ENCODE peak calls at places on chromosomes 4 and X, in seven cellular contexts. N is GM12878, D is HepG2, G is HCT116, Y is WTC11, M is K562, Z is H1. R is an unnamed sample.

GRCh38 chrX:120358687-120359086 is 3.2 kb upstream of the ATP1B4 start:
- DNase-seq in M (no peak), G (no peak), N (no peak), Y (no peak), D (no peak), Z (no peak), R (no peak)

GRCh38 chr4:184397516-184398163 is 76.7 kb downstream of the IRF2 start:
- DNase-seq in N (no peak), M (no peak), D (no peak), G (no peak), Y (no peak), Z (no peak), R (no peak)

GRCh38 chr4:2303121-2303685 is 41.3 kb upstream of the MXD4 start:
- DNase-seq in Z (no peak), D (no peak), N (no peak), M (no peak), G (no peak), Y (no peak), R (no peak)

GRCh38 chrX:94361241-94361640 is 687.2 kb downstream of the FAM133A start:
- DNase-seq in Y (no peak), N (no peak), Z (no peak), G (no peak), D (no peak), M (no peak), R (no peak)

GRCh38 chr4:99863804-99864203 is 30.4 kb downstream of the LAMTOR3 start:
- DNase-seq in Z (no peak), G (no peak), N (no peak), D (no peak), M (no peak), Y (no peak), R (no peak)

GRCh38 chr4:128228021-128228571 is 59.5 kb downstream of the PGRMC2 start:
- DNase-seq in Y (no peak), M (no peak), D (no peak), Z (no peak), N (no peak), G (no peak), R (no peak)

GRCh38 chr4:68342139-68342538 is 7.8 kb downstream of the YTHDC1 start:
- DNase-seq in M (no peak), G (no peak), Y (no peak), D (no peak), N (no peak), Z (no peak), R (peak; percentile 5)

GRCh38 chrX:11180571-11180970 is 69.4 kb downstream of the HCCS start:
- DNase-seq in Y (no peak), Z (no peak), G (no peak), M (no peak), D (no peak), N (no peak), R (no peak)

GRCh38 chr4:7909966-7910720 is 29.5 kb downstream of the AFAP1 start:
- DNase-seq in M (no peak), Y (no peak), D (no peak), G (no peak), N (no peak), Z (no peak), R (no peak)

GRCh38 chrX:136577562-136577961 is 45.5 kb downstream of the VGLL1 start:
- DNase-seq in G (peak; percentile 24), D (peak; percentile 1), N (no peak), M (peak; percentile 15), Z (no peak), Y (peak; percentile 63), R (peak; percentile 75)

GRCh38 chr4:3524920-3525319 is 7.3 kb downstream of the LRPAP1 start:
- DNase-seq in M (no peak), Z (no peak), Y (peak; percentile 9), N (no peak), D (no peak), G (no peak), R (no peak)

GRCh38 chrX:68647156-68647957 is at the start of gene STARD8:
- DNase-seq in Y (peak; percentile 54), M (peak; percentile 54), G (peak; percentile 32), D (peak; percentile 2), N (no peak), Z (peak; percentile 19), R (peak; percentile 59)

GRCh38 chrX:78104447-78105176 is 564 bp downstream of the PGK1 start:
- DNase-seq in D (peak; percentile 75), Z (no peak), Y (peak; percentile 17), N (no peak), M (peak; percentile 31), G (no peak), R (peak; percentile 44)

GRCh38 chr4:166535865-166536264 is 662.8 kb downstream of the TLL1 start:
- DNase-seq in N (no peak), G (no peak), Y (no peak), M (no peak), D (no peak), Z (no peak), R (no peak)

GRCh38 chrX:33808636-33809035 is 323.5 kb downstream of the FAM47A start:
- DNase-seq in M (no peak), Y (no peak), D (no peak), G (no peak), Z (no peak), N (no peak), R (no peak)

GRCh38 chrX:154735695-154736393 is 15.0 kb downstream of the GAB3 start:
- DNase-seq in G (no peak), Y (no peak), D (no peak), Z (no peak), N (no peak), M (no peak), R (no peak)

GRCh38 chrX:10079155-10079711 is 77.5 kb upstream of the CLCN4 start:
- DNase-seq in Z (no peak), Y (no peak), G (no peak), N (no peak), M (no peak), D (peak; percentile 20), R (no peak)

GRCh38 chr4:7607156-7607910 is 172.6 kb upstream of the PSAPL1 start:
- DNase-seq in Z (no peak), M (no peak), G (no peak), Y (no peak), N (no peak), D (no peak), R (no peak)

GRCh38 chr4:153402366-153402765 is 57.9 kb downstream of the MND1 start:
- DNase-seq in M (no peak), Y (no peak), G (no peak), D (no peak), Z (no peak), N (no peak), R (no peak)

GRCh38 chr4:151104621-151105020 is 5.2 kb downstream of the RPS3A start:
- DNase-seq in Y (no peak), D (no peak), G (no peak), Z (no peak), M (no peak), N (no peak), R (no peak)

GRCh38 chr4:48173055-48173991 is 39.3 kb upstream of the TXK start:
- DNase-seq in M (peak; percentile 41), Z (no peak), D (no peak), N (peak; percentile 55), Y (no peak), G (peak; percentile 63), R (no peak)
- TF ChIP-seq SP1 in M (no peak), Z (no peak), D (no peak), N (no peak), Y (no peak), G (peak; percentile 28), R (no peak)

GRCh38 chrX:23386726-23387125 is 52.1 kb downstream of the PTCHD1 start:
- DNase-seq in N (no peak), Z (no peak), G (no peak), D (no peak), Y (no peak), M (no peak), R (no peak)
- TF ChIP-seq SP1 in N (no peak), Z (no peak), G (no peak), D (no peak), Y (no peak), M (no peak), R (no peak)

GRCh38 chr4:52841707-52842456 is 20.2 kb upstream of the RASL11B start:
- DNase-seq in Z (no peak), G (no peak), M (no peak), N (no peak), D (no peak), Y (no peak), R (no peak)

GRCh38 chr4:52837716-52838558 is 24.2 kb upstream of the RASL11B start:
- DNase-seq in D (peak; percentile 31), Z (no peak), G (no peak), N (no peak), M (no peak), Y (no peak), R (no peak)

GRCh38 chr4:52836653-52837052 is 25.5 kb upstream of the RASL11B start:
- DNase-seq in Z (no peak), N (no peak), D (no peak), Y (no peak), M (no peak), G (no peak), R (no peak)

GRCh38 chr4:52840531-52841350 is 21.4 kb upstream of the RASL11B start:
- DNase-seq in N (no peak), Z (no peak), M (no peak), Y (no peak), D (no peak), G (no peak), R (no peak)

DNA sequence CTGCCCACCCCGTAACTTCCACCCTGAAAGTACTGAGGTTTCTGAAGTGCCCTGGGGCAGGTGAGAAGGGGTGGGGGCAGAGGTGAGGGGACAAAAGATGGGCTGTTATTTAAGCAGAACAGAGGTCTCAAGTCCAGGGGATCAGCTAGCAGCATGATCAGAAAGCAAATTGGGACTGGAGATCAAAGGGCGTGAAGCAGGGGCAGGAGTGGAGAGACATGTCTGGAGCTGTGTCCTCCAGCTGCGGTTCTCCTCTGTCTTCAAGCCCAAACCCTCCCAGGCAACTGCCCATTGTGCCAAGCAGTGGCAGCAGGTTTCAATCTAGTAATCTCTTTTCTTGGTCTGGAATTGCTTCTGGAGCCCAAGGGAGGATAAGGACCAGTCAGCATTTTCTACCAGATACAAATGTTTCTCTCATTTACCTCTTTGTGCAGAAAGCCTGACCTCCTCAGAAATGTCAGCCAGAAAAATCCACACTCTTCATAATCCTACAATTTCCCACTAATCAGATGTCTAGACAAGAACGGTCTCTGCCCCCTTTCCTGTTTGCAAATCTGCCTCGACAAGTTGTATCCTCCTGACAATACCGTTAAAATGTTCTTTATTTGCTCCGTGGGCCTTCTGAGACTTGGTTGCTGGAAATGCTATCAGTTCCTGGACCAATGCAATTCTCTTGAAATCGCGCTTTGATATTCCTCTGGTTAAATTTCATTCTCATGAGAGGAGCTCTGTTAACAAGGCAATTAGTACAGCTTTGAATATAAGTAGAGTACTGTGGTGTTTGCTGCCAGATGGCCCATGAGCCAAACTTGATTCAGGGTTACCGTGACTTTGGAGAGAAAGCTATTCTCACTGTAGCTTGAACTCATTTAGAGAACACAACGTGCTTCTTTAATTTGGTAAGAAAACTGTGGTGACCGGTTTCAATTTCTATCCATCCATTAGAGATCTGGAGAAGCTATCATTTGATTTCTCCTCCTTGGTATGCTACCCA is 23.1 kb upstream of the RASL11B start:
- DNase-seq in G (no peak), M (no peak), Y (no peak), N (no peak), D (peak; percentile 8), Z (no peak), R (no peak)
- TF ChIP-seq SP1 in G (no peak), M (no peak), Y (no peak), N (no peak), D (no peak), Z (no peak), R (no peak)

DNA sequence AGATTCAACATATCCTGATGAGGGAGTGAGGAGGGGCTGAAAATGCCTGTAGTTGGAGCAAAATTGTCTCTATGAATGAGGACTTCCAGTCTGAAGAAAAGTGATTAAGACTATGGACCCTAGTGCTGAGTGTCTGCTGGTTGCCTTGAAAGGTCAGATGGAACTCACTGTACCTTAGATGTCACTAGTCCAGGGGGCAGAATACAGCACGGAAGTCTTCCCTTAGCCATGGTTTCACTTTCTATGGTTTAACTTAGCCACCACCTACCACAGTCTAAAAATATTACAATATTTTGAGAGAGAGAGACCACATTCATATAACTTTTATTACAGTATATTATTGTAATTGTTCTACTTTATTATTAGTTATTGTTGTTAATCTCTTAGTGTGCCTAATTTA is 223.1 kb downstream of the FMR1NB start:
- DNase-seq in G (no peak), D (no peak), Y (no peak), N (no peak), Z (no peak), M (no peak), R (no peak)
- TF ChIP-seq SP1 in G (no peak), D (no peak), Y (no peak), N (no peak), Z (no peak), M (no peak), R (no peak)

R was measured in HEK293T.